ENCODE peak calls at places on chromosomes 6 and 20, in five cellular contexts. J, K, P, D and G are unnamed samples.

GRCh38 chr6:104633125-104633524 is 226.6 kb downstream of the HACE1 start:
- DNase-seq in K (no peak), J (no peak), D (no peak), P (no peak), G (no peak)

GRCh38 chr6:160667854-160668481 is 3.9 kb upstream of the LPA start:
- DNase-seq in P (peak), K (peak), D (peak), J (peak), G (peak)

GRCh38 chr6:3902786-3903648 is 53.8 kb downstream of the FAM50B start:
- DNase-seq in P (no peak), J (no peak), K (no peak), D (no peak), G (no peak)

GRCh38 chr20:8935878-8936277 is 133.0 kb upstream of the PLCB4 start:
- DNase-seq in P (no peak), D (no peak), K (no peak), J (no peak), G (no peak)

GRCh38 chr20:62021794-62022419 is 43.8 kb downstream of the TAF4 start:
- DNase-seq in D (no peak), K (no peak), P (no peak), J (no peak), G (no peak)

GRCh38 chr6:144265390-144265789 is 19.7 kb upstream of the UTRN start:
- DNase-seq in J (no peak), D (peak), K (no peak), P (peak), G (peak)

GRCh38 chr6:37696220-37696840 is 1.4 kb downstream of the MDGA1 start:
- DNase-seq in P (no peak), D (no peak), K (no peak), J (no peak), G (peak)

GRCh38 chr20:4046311-4046924 is 31.1 kb upstream of the RNF24 start:
- DNase-seq in P (no peak), J (no peak), K (no peak), D (no peak), G (no peak)

GRCh38 chr6:24614048-24614420 is 32.0 kb downstream of the KIAA0319 start:
- DNase-seq in P (no peak), J (no peak), K (no peak), D (no peak), G (no peak)

GRCh38 chr20:61661583-61661982 is 404.1 kb downstream of the TAF4 start:
- DNase-seq in D (no peak), P (no peak), K (no peak), J (no peak), G (no peak)

GRCh38 chr6:217048-217659 is 75.1 kb upstream of the DUSP22 start:
- DNase-seq in K (peak), P (peak), D (peak), J (peak), G (peak)

GRCh38 chr6:111486921-111487320 is 3.9 kb upstream of the REV3L start:
- DNase-seq in D (no peak), J (no peak), P (no peak), K (no peak), G (no peak)

GRCh38 chr6:160252073-160252809 is 6.4 kb downstream of the SLC22A2 start:
- DNase-seq in J (no peak), P (no peak), D (no peak), K (no peak), G (no peak)

GRCh38 chr6:113640046-113640445 is 217.1 kb upstream of the MARCKS start:
- DNase-seq in P (no peak), J (no peak), D (no peak), K (no peak), G (no peak)

GRCh38 chr20:30594112-30594511 is 663.4 kb upstream of the DEFB115 start:
- DNase-seq in J (no peak), P (no peak), D (no peak), K (no peak), G (peak)

GRCh38 chr6:108403260-108403659 is 108.4 kb downstream of the AFG1L start:
- DNase-seq in P (no peak), J (no peak), K (no peak), D (no peak), G (no peak)

GRCh38 chr6:107179004-107179403 is 63.7 kb upstream of the BEND3 start:
- DNase-seq in K (no peak), D (no peak), P (no peak), J (no peak), G (peak)

GRCh38 chr6:51855310-51856082 is 231.9 kb downstream of the PKHD1 start:
- DNase-seq in P (peak), J (peak), D (peak), K (peak), G (peak)

GRCh38 chr20:32991386-32991785 is 12.8 kb downstream of the SUN5 start:
- DNase-seq in D (no peak), J (no peak), P (no peak), K (no peak), G (no peak)

GRCh38 chr6:137269803-137270202 is 50.6 kb upstream of the IFNGR1 start:
- DNase-seq in J (no peak), K (no peak), P (no peak), D (no peak), G (no peak)

GRCh38 chr6:155647354-155647753 is 191.7 kb upstream of the NOX3 start:
- DNase-seq in J (no peak), D (no peak), K (no peak), P (no peak), G (peak)

GRCh38 chr6:21886601-21887091 is 293.1 kb downstream of the SOX4 start:
- DNase-seq in P (no peak), D (no peak), K (no peak), J (no peak), G (no peak)

GRCh38 chr6:150881911-150882481 is 16.5 kb downstream of the MTHFD1L start:
- DNase-seq in P (no peak), D (peak), K (no peak), J (no peak), G (no peak)

GRCh38 chr6:73177221-73177944 is 47.9 kb downstream of the KHDC1L start:
- DNase-seq in P (peak), K (no peak), D (no peak), J (no peak), G (no peak)

GRCh38 chr20:41408131-41408789 is 41.6 kb upstream of the EMILIN3 start:
- DNase-seq in J (no peak), K (no peak), P (peak), D (no peak), G (no peak)

GRCh38 chr6:139757766-139758655 is 383.6 kb upstream of the CITED2 start:
- DNase-seq in D (no peak), K (no peak), P (no peak), J (no peak), G (no peak)

GRCh38 chr6:144929262-144929661 is 644.1 kb downstream of the UTRN start:
- DNase-seq in J (no peak), P (no peak), K (no peak), D (no peak), G (no peak)

GRCh38 chr6:148987982-148988381 is 241.2 kb downstream of the UST start:
- DNase-seq in K (no peak), P (no peak), J (no peak), D (no peak), G (no peak)

GRCh38 chr6:5151955-5152401 is 66.8 kb downstream of the PPP1R3G start:
- DNase-seq in K (no peak), J (no peak), P (no peak), D (no peak), G (no peak)

GRCh38 chr6:123802351-123802696 is 1.3 kb upstream of the NKAIN2 start:
- DNase-seq in P (no peak), D (no peak), K (no peak), J (no peak), G (no peak)

GRCh38 chr6:113763883-113764282 is 93.3 kb upstream of the MARCKS start:
- DNase-seq in P (peak), D (no peak), J (no peak), K (no peak), G (no peak)

GRCh38 chr20:43681991-43682410 is 15.1 kb downstream of the MYBL2 start:
- DNase-seq in P (peak), K (no peak), D (no peak), J (peak), G (no peak)

GRCh38 chr6:34658605-34659218 is 37.9 kb downstream of the ILRUN start:
- DNase-seq in K (no peak), J (no peak), P (no peak), D (no peak), G (no peak)

GRCh38 chr6:380234-381218 is 11.0 kb upstream of the IRF4 start:
- DNase-seq in D (no peak), J (no peak), K (no peak), P (no peak), G (no peak)

GRCh38 chr20:46682063-46682821 is 7.0 kb downstream of the TP53RK start:
- DNase-seq in J (no peak), K (no peak), P (no peak), D (no peak), G (no peak)

GRCh38 chr20:46683068-46683477 is 6.2 kb downstream of the TP53RK start:
- DNase-seq in D (no peak), K (no peak), J (peak), P (no peak), G (no peak)

GRCh38 chr20:46683620-46683938 is 5.7 kb downstream of the TP53RK start:
- DNase-seq in P (no peak), D (no peak), J (no peak), K (no peak), G (no peak)

GRCh38 chr20:46681032-46681854 is 8.0 kb downstream of the TP53RK start:
- DNase-seq in P (peak), J (peak), K (no peak), D (peak), G (peak)

GRCh38 chr20:46683939-46684750 is 5.1 kb downstream of the TP53RK start:
- DNase-seq in P (no peak), D (no peak), K (no peak), J (peak), G (peak)
- TF ChIP-seq POLR2AphosphoS5 in P (no peak), D (peak), K (peak), J (peak), G (peak)

GRCh38 chr20:46631874-46632446 is 19.3 kb downstream of the SLC13A3 start:
- DNase-seq in J (no peak), P (no peak), K (no peak), D (no peak), G (no peak)

GRCh38 chr20:46629341-46629740 is 21.9 kb downstream of the SLC13A3 start:
- DNase-seq in K (no peak), P (no peak), D (no peak), J (no peak), G (no peak)

GRCh38 chr20:46630336-46630735 is 20.9 kb downstream of the SLC13A3 start:
- DNase-seq in D (no peak), K (no peak), J (no peak), P (no peak), G (no peak)

GRCh38 chr20:46634528-46634927 is 16.7 kb downstream of the SLC13A3 start:
- DNase-seq in K (no peak), J (no peak), P (no peak), D (no peak), G (no peak)

DNA sequence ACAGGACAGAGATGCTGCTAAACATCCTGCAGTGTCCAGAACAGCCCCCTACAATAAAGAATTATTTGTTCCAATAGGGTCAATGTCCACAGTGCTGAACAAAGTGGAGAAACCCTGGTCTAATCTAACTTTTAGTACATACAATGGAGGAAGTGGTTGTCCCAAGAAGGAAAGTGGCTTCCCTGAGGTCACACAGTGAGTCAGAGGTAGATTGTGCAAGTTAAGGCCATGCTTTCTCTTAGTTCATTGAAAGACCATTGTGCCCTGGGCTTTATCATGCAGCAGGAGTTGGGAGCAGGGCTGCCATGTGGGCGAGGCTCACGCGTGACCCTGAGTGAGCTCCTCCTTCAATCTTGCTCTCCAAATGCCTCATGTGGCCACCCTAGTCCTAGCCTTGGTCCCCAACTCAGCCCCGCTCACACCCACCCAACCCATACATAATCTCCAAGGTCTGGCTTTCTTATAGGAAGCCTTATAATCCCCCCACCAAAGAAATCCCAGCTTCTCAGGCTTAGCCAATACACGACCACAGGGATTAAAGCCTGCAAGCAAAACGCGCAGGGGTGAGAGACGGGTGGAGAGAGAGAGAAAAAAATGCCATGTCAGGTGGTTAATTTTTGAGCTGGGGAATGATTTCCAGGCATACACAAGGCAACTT is 19.9 kb downstream of the SLC13A3 start:
- DNase-seq in K (no peak), P (no peak), J (no peak), D (peak), G (no peak)
- TF ChIP-seq CREB1 in K (no peak), P (no peak), J (no peak), D (peak), G (no peak)

GRCh38 chr6:156946370-156946936 is 169.3 kb downstream of the ARID1B start:
- DNase-seq in D (no peak), P (no peak), K (no peak), J (no peak), G (no peak)

GRCh38 chr6:156950084-156950483 is 172.9 kb downstream of the ARID1B start:
- DNase-seq in J (no peak), D (no peak), P (no peak), K (no peak), G (no peak)

GRCh38 chr6:156948807-156949206 is 171.6 kb downstream of the ARID1B start:
- DNase-seq in D (no peak), K (no peak), J (no peak), P (no peak), G (no peak)

GRCh38 chr6:156948240-156948639 is 171.1 kb downstream of the ARID1B start:
- DNase-seq in J (no peak), K (no peak), P (no peak), D (no peak), G (no peak)

GRCh38 chr6:156949376-156949775 is 172.2 kb downstream of the ARID1B start:
- DNase-seq in K (no peak), D (no peak), J (no peak), P (no peak), G (no peak)
- H3K4me2 ChIP-seq in K (no peak), D (no peak), J (no peak), P (no peak), G (no peak)

DNA sequence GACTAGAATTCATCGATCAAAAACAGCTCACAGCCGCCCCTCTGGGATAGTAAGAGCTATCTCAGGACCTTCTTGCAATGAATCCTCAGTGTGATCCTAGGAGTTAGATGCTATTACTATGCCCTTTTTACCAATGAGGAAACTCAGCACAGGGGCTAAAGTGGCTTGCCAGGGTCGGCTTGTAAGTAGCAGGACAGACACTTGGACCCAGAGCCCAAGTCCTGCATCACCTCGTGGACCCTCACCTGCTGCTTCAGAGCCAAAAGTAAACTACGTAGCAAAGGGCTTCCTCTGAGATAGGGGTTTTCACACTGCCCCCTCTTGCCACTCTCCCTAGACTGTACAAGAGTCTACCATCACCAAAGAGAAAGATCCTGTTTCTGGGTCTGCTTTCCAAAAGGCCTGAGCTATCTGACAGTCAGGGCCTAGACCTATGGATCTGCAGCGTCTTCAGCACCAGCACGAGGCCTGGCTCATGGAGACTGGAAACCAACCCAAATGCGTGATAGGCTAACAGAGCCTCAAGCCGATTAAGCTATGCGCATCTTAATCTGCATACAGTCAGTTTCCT is 172.3 kb downstream of the ANKRD60 start:
- DNase-seq in J (no peak), K (no peak), P (no peak), D (no peak), G (no peak)
- TF ChIP-seq POLR2AphosphoS5 in J (no peak), K (no peak), P (no peak), D (no peak), G (no peak)

DNA sequence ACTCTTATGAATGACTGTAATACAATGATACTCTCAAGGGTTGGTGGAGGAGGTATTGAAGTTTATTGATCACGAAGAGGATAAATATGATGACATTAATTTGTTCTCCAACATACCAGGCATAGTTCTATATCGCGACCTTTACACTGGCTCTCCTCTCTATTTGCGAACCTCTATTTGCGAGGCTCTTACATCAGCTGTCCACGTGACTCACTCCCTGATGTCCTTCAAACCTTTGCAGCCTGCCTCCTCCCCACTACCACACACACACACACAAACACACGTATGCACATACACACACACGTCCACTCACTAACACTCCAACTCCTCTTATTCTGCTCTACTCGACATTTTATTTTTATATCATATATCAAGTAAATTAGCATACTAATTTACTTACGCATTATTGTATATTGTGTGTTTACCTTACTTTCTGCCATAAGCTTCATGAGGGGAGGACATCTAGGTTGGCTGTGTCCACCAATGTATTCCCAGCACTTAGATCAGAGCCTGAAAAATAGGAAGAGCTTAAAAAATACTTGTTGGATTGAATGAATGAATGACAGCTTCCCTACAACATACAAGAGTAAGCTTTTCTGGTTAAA is 53.3 kb upstream of the TNFRSF21 start:
- DNase-seq in P (no peak), D (peak), K (no peak), J (no peak), G (no peak)
- TF ChIP-seq CREB1 in P (no peak), D (peak), K (no peak), J (no peak), G (no peak)

GRCh38 chr6:36594816-36595167 is 630 bp downstream of the SRSF3 start:
- DNase-seq in D (no peak), K (no peak), J (no peak), P (no peak), G (no peak)
- H3K4me2 ChIP-seq in D (peak), K (peak), J (peak), P (peak), G (peak)

DNA sequence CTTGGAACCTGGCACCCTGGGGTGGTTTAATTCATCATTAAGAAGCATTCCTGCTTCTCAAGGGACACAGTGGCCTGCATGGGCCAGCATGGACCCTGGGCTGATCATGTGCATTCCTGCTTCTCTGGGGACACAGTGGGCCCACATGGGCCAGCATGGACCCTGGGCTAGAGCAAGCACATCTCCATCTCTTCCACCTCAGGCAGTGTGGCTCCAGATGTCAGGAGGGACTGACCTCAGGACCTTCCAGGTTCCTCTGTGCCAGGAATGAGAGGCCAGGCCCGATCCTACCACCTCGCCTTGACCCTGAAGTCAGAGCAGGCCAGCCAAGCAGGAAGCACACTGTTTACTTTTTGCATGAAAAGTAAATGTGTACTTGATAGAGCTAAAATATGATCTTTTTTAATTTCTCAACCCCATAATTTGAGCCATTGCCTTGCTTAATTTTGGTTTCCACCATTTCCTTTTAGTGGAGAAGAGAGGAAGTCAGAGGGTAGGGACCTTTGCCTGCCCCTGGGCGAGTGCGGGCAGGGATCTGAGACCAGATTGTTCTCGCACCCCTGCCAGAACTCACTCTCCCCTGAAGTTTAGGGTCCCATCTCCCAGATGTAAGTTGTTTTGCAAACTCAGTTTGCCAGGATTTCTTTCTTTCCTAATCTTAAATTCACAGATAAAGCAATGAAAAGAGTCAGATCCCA is 25.9 kb downstream of the SPATA2 start:
- DNase-seq in J (no peak), K (no peak), D (no peak), P (no peak), G (no peak)
- TF ChIP-seq POLR2AphosphoS5 in J (no peak), K (no peak), D (no peak), P (no peak), G (no peak)